ENCODE peak calls at places on chromosomes 1 and 21, in six cellular contexts. T, W, H, X, D and I are unnamed samples.

GRCh38 chr1:112060266-112060665 is 70.8 kb upstream of the KCND3 start:
- DNase-seq in T (no peak), W (no peak), H (no peak), X (no peak), D (no peak), I (no peak)

GRCh38 chr21:46637952-46638746 is 2.7 kb downstream of the PRMT2 start:
- DNase-seq in T (peak; percentile 48), W (peak; percentile 24), H (no peak), X (no peak), D (no peak), I (peak; percentile 58)

GRCh38 chr1:23369335-23370013 is at the start of gene ZNF436:
- DNase-seq in T (peak; percentile 86), W (peak; percentile 93), H (no peak), X (no peak), D (no peak), I (peak; percentile 34)

GRCh38 chr1:52033190-52034049 is at the start of gene KTI12:
- DNase-seq in T (peak; percentile 92), W (peak; percentile 91), H (peak; percentile 78), X (peak; percentile 73), D (peak; percentile 76), I (peak; percentile 86)

GRCh38 chr1:38814444-38814983 is 45.1 kb downstream of the RRAGC start:
- DNase-seq in T (no peak), W (no peak), H (no peak), X (no peak), D (no peak), I (no peak)

GRCh38 chr1:237562247-237562823 is 328.4 kb downstream of the ZP4 start:
- DNase-seq in T (peak; percentile 68), W (peak; percentile 44), H (peak; percentile 31), X (no peak), D (no peak), I (peak; percentile 75)

GRCh38 chr1:10898921-10899320 is 102.5 kb upstream of the CASZ1 start:
- DNase-seq in T (no peak), W (no peak), H (no peak), X (no peak), D (no peak), I (no peak)

GRCh38 chr1:118047006-118047649 is 117.6 kb downstream of the WDR3 start:
- DNase-seq in T (no peak), W (no peak), H (no peak), X (no peak), D (no peak), I (no peak)

GRCh38 chr1:8825985-8826481 is 8.6 kb upstream of the RERE start:
- DNase-seq in T (no peak), W (peak; percentile 12), H (no peak), X (no peak), D (no peak), I (no peak)

GRCh38 chr1:106249365-106249764 is 807.1 kb upstream of the PRMT6 start:
- DNase-seq in T (no peak), W (no peak), H (no peak), X (no peak), D (no peak), I (no peak)

GRCh38 chr1:111948209-111949131 is 41.0 kb downstream of the KCND3 start:
- DNase-seq in T (peak; percentile 70), W (no peak), H (no peak), X (no peak), D (no peak), I (no peak)

GRCh38 chr1:32716312-32717126 is 13.9 kb upstream of the SYNC start:
- DNase-seq in T (peak; percentile 53), W (no peak), H (peak; percentile 65), X (peak; percentile 89), D (peak; percentile 99), I (peak; percentile 96)

GRCh38 chr1:55827350-55827749 is 612.2 kb upstream of the USP24 start:
- DNase-seq in T (no peak), W (no peak), H (no peak), X (no peak), D (no peak), I (no peak)

GRCh38 chr1:64006276-64007051 is 197.0 kb upstream of the UBE2U start:
- DNase-seq in T (peak; percentile 12), W (peak; percentile 84), H (peak; percentile 14), X (peak; percentile 19), D (no peak), I (peak; percentile 9)

GRCh38 chr1:88394958-88395357 is 289.1 kb upstream of the PKN2 start:
- DNase-seq in T (peak; percentile 1), W (no peak), H (no peak), X (no peak), D (no peak), I (no peak)

GRCh38 chr1:59568158-59568935 is 246.4 kb upstream of the HOOK1 start:
- DNase-seq in T (no peak), W (peak; percentile 23), H (no peak), X (no peak), D (no peak), I (no peak)

GRCh38 chr1:212650228-212650627 is 41.7 kb downstream of the ATF3 start:
- DNase-seq in T (no peak), W (no peak), H (no peak), X (no peak), D (no peak), I (no peak)

GRCh38 chr1:14149431-14149830 is 449.1 kb upstream of the KAZN start:
- DNase-seq in T (no peak), W (no peak), H (peak; percentile 10), X (peak; percentile 31), D (no peak), I (peak; percentile 35)

GRCh38 chr1:80101159-80101558 is 1094.6 kb upstream of the ADGRL4 start:
- DNase-seq in T (no peak), W (no peak), H (no peak), X (no peak), D (no peak), I (no peak)

GRCh38 chr1:16905112-16905855 is 9.5 kb downstream of the RNU1-2 start:
- DNase-seq in T (peak; percentile 91), W (no peak), H (peak; percentile 60), X (peak; percentile 92), D (no peak), I (peak; percentile 76)

GRCh38 chr1:153771241-153771640 is 4.0 kb upstream of the SLC27A3 start:
- DNase-seq in T (peak; percentile 58), W (no peak), H (no peak), X (no peak), D (no peak), I (no peak)

GRCh38 chr1:1170891-1171550 is 2.7 kb upstream of the TTLL10 start:
- DNase-seq in T (no peak), W (no peak), H (no peak), X (no peak), D (peak; percentile 10), I (no peak)

GRCh38 chr1:81710858-81711257 is 89.9 kb upstream of the ADGRL2 start:
- DNase-seq in T (no peak), W (no peak), H (no peak), X (no peak), D (no peak), I (no peak)

GRCh38 chr21:37075214-37075770 is 2.2 kb downstream of the TTC3 start:
- DNase-seq in T (no peak), W (no peak), H (no peak), X (no peak), D (no peak), I (no peak)

DNA sequence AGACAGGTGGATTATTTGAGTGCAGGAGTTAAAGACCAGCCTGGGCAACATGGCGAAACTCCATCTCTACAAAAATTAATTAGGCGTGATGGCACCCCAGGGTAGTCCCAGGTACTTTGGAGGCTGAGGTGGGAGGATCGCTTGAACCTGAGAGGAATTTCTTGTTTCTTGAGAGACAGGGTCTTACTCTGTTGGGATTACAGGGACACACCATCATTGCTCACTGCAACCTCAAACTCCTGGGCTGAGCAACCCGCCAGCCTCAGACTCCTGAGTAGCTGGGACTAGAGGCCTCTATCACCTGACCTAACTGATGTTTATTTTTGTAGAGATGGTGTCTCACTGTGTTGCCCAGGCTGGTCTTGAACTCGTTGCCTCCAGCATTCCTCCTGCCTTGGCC is 24.8 kb downstream of the DHX9 start:
- DNase-seq in T (no peak), W (no peak), H (no peak), X (no peak), D (no peak), I (no peak)
- TF ChIP-seq MAX in T (no peak), W (no peak), H (no peak), X (no peak), D (no peak), I (no peak)

DNA sequence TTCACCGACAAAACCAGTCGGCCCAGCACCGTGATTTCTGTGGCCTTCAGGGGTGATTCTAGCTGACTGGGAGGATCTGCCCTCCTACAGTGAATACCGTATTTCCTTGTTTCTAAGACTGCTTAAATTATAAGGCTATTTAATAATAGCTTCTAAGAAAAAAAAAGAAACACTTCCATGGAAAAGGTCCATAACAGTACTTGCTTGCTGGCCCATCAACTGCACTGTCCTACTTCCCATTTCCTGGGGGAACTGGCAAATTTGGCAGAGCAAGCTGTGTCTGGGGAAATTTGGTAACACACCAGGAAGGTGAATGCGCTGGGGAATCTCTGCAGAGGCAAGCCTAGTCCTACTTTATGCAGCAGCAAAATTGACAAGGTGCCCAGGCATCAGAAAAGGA is 214.0 kb downstream of the ZNF326 start:
- DNase-seq in T (no peak), W (no peak), H (no peak), X (no peak), D (no peak), I (no peak)
- TF ChIP-seq MAX in T (no peak), W (no peak), H (no peak), X (no peak), D (no peak), I (no peak)

GRCh38 chr1:202684716-202685115 is 25.5 kb downstream of the SYT2 start:
- DNase-seq in T (no peak), W (no peak), H (no peak), X (no peak), D (no peak), I (no peak)
- TF ChIP-seq MAX in T (no peak), W (no peak), H (no peak), X (no peak), D (no peak), I (no peak)

DNA sequence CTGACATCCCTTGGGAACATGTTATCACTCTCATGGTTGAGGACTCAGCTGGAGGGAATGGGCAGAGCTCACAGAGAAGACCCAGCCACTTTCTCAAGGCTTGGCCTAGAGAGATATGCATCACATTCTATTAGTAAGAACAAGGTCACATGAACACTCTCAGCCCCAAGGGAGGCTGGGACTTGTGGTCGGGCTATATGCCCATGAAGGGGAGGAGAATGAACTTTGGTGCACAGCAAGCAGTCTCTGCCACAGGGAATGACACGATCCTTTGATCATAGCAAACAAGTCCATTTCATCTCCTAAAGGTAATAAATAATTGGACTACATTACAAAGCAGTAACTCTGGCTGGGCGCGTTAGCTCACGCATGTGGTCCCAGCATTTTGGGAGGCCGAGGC is 105.7 kb downstream of the SYF2 start:
- DNase-seq in T (peak; percentile 90), W (no peak), H (no peak), X (no peak), D (no peak), I (no peak)
- TF ChIP-seq MAX in T (peak; percentile 23), W (no peak), H (no peak), X (no peak), D (no peak), I (no peak)